ENCODE peak calls at places on chromosomes 6 and 20, in four cellular contexts. T is adrenal gland, X is WTC11, W is uterus. H is an unnamed sample.

GRCh38 chr6:143822584-143823024 is 20.5 kb upstream of the LTV1 start:
- DNase-seq in T (no peak), X (no peak), W (no peak), H (no peak)

GRCh38 chr6:47822856-47823554 is 41.2 kb downstream of the OPN5 start:
- DNase-seq in T (no peak), X (no peak), W (no peak), H (no peak)

GRCh38 chr6:135686784-135687301 is 164.7 kb upstream of the PDE7B start:
- DNase-seq in X (no peak), W (no peak), T (no peak), H (no peak)

GRCh38 chr6:125918681-125919566 is 37.6 kb upstream of the HINT3 start:
- DNase-seq in X (no peak), W (peak), T (peak), H (no peak)

GRCh38 chr20:507933-508332 is 35.7 kb downstream of the CSNK2A1 start:
- DNase-seq in X (no peak), T (no peak), W (no peak), H (no peak)

GRCh38 chr20:58661298-58662141 is 10.4 kb downstream of the STX16 start:
- DNase-seq in T (no peak), W (no peak), X (no peak), H (no peak)

GRCh38 chr6:134754013-134754690 is 195.7 kb downstream of the ALDH8A1 start:
- DNase-seq in T (no peak), X (no peak), W (no peak), H (no peak)

GRCh38 chr6:100116409-100117194 is 122.6 kb upstream of the MCHR2 start:
- DNase-seq in X (peak), W (no peak), T (peak), H (peak)

GRCh38 chr6:160238786-160239751 is 19.6 kb downstream of the SLC22A2 start:
- DNase-seq in X (no peak), W (no peak), T (peak), H (no peak)

GRCh38 chr6:13395272-13396237 is 67.2 kb upstream of the TBC1D7 start:
- DNase-seq in X (no peak), T (peak), W (peak), H (no peak)

GRCh38 chr20:58715709-58716475 is 23.3 kb downstream of the NPEPL1 start:
- DNase-seq in W (no peak), X (no peak), T (peak), H (no peak)

GRCh38 chr6:169789146-169789943 is 37.9 kb downstream of the ERMARD start:
- DNase-seq in W (no peak), X (no peak), T (peak), H (no peak)

GRCh38 chr6:42227173-42227850 is 9.7 kb upstream of the MRPS10 start:
- DNase-seq in T (no peak), W (no peak), X (no peak), H (no peak)

GRCh38 chr6:107818272-107818671 is 5.8 kb downstream of the SCML4 start:
- DNase-seq in W (no peak), T (no peak), X (no peak), H (no peak)

GRCh38 chr6:88048556-88048955 is 915 bp downstream of the SPACA1 start:
- DNase-seq in T (no peak), X (no peak), W (no peak), H (no peak)

GRCh38 chr6:31692886-31693285 is 10.2 kb downstream of the ABHD16A start:
- DNase-seq in W (no peak), X (no peak), T (no peak), H (no peak)

GRCh38 chr6:32148722-32149576 is 2.8 kb downstream of the PRRT1 start:
- DNase-seq in W (no peak), X (peak), T (peak), H (peak)

GRCh38 chr20:31707994-31708744 is 14.5 kb downstream of the BCL2L1 start:
- DNase-seq in X (peak), W (no peak), T (peak), H (no peak)

GRCh38 chr6:140434761-140435160 is 1060.3 kb upstream of the CITED2 start:
- DNase-seq in T (no peak), W (no peak), X (no peak), H (no peak)

GRCh38 chr6:52489881-52490280 is 69.7 kb downstream of the EFHC1 start:
- DNase-seq in T (no peak), W (no peak), X (no peak), H (no peak)

GRCh38 chr6:128807577-128807976 is 75.4 kb upstream of the LAMA2 start:
- DNase-seq in X (no peak), W (no peak), T (no peak), H (no peak)

GRCh38 chr6:90175627-90176538 is 120.8 kb downstream of the BACH2 start:
- DNase-seq in T (no peak), W (no peak), X (no peak), H (no peak)

GRCh38 chr20:44010162-44010704 is 95.6 kb downstream of the TOX2 start:
- DNase-seq in X (no peak), T (no peak), W (no peak), H (no peak)

GRCh38 chr6:2469428-2469827 is 224.0 kb upstream of the GMDS start:
- DNase-seq in T (no peak), W (no peak), X (no peak), H (no peak)

GRCh38 chr6:20575691-20576451 is 41.6 kb downstream of the CDKAL1 start:
- DNase-seq in W (no peak), X (no peak), T (no peak), H (peak)

GRCh38 chr6:56223995-56224394 is 23.4 kb downstream of the COL21A1 start:
- DNase-seq in X (no peak), T (no peak), W (peak), H (no peak)

GRCh38 chr6:32081168-32081624 is 27.9 kb downstream of the TNXB start:
- DNase-seq in X (no peak), T (peak), W (peak), H (no peak)

GRCh38 chr6:22071655-22072054 is 225.2 kb downstream of the PRL start:
- DNase-seq in T (peak), W (peak), X (peak), H (peak)

GRCh38 chr6:32637219-32637880 is at the start of gene HLA-DQA1:
- DNase-seq in W (no peak), T (no peak), X (no peak), H (no peak)

GRCh38 chr20:46000571-46001145 is 8.1 kb upstream of the MMP9 start:
- DNase-seq in T (no peak), W (no peak), X (peak), H (peak)

GRCh38 chr6:79538481-79538971 is 1.3 kb upstream of the LCA5 start:
- DNase-seq in T (no peak), X (no peak), W (no peak), H (no peak)

DNA sequence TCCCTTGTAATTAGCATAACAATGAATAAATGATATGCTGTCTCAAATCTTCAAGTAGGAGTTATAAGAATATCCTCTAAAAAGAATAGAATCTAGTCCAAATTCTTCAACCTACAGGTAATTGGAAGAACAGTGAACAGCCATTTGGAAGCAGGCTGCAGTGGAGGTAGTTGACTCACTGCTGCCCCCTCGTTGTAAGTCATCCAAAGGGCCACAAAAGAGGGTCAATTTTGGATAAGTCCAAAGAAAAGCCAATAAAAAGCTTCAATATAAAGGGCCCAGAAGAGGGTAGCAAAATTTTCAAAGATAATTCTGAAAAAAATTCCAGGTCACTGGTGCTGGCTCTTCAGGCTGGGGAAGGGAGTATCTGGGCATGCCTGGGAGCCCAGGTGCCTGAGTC is 60.8 kb upstream of the SSTR4 start:
- DNase-seq in W (no peak), X (peak), T (no peak), H (peak)
- TF ChIP-seq CTCF in W (no peak), X (peak), T (peak), H (peak)

GRCh38 chr20:63027425-63028389 is 20.9 kb upstream of the BHLHE23 start:
- DNase-seq in W (no peak), T (no peak), X (peak), H (no peak)
- TF ChIP-seq CTCF in W (no peak), T (no peak), X (no peak), H (no peak)

GRCh38 chr6:35731736-35732532 is 4.9 kb upstream of the ARMC12 start:
- DNase-seq in T (peak), X (peak), W (peak), H (peak)
- TF ChIP-seq CTCF in T (no peak), X (no peak), W (no peak), H (no peak)

DNA sequence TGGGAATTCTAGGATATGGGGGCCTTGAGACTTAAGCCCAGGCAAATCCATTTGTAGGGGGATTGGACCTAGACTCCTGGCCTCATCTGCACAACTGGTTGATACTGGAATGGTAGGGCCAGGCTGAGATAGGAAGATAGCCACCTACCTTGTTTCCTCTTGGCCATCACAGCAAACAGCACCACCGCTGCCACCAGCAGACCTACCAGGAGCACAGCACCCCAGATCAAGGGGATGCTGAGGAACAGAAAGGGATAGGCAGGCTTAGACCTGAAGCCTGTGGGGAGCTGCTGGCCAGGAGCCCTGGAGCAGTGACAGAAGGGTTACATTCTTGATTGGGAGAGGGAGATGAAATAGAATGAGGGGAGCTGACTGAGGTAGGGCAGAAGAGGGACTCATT is 3.5 kb downstream of the TREML1 start:
- DNase-seq in X (no peak), W (no peak), T (no peak), H (no peak)
- TF ChIP-seq CTCF in X (no peak), W (no peak), T (no peak), H (no peak)

DNA sequence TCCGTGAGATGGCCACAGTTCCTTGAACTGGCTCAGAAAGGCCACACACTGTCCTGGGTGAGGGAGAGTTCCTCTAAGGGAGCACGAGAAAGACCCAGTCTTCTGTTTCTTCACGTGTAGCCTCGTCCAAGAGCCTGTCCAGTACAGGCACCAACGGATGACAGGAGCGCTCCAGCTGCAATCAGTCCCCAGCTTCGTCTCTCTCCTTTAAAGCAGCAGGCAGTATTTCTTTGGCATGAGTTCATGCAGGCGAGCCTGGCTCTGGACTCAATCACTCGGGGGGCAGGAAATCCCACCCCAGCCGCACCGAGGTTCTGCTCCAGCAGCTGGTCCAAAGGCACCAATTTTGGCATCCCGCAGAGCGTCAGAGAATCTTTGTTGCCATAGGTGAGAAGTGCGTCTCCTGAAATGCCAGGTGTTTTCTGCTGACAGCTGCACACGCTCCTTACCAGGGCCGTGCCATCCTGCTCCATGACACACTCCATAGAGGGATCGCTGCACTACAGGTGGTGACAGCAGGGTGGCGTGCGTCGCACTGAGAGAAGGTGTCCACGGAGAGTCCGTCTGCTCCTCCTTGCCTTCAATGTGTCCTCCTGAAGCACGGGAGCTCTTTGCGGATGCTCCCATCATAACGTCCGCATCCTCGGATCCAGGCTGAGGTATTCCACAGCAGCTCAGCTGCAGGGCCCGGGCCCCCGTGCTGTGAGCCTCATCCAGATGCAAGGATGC is 59.6 kb upstream of the AFDN start:
- DNase-seq in W (no peak), T (no peak), X (no peak), H (no peak)
- TF ChIP-seq CTCF in W (no peak), T (no peak), X (no peak), H (no peak)

GRCh38 chr6:166418691-166419143 is 36.0 kb upstream of the MPC1 start:
- DNase-seq in X (no peak), W (no peak), T (no peak), H (no peak)

GRCh38 chr6:166419268-166419667 is 36.5 kb upstream of the MPC1 start:
- DNase-seq in T (no peak), W (no peak), X (no peak), H (no peak)

GRCh38 chr6:166422201-166422940 is 39.6 kb upstream of the MPC1 start:
- DNase-seq in X (no peak), W (no peak), T (no peak), H (no peak)

GRCh38 chr6:166419717-166420116 is 37.0 kb upstream of the MPC1 start:
- DNase-seq in T (no peak), W (no peak), X (no peak), H (no peak)

GRCh38 chr6:166420351-166420750 is 37.6 kb upstream of the MPC1 start:
- DNase-seq in X (no peak), W (no peak), T (no peak), H (no peak)
- TF ChIP-seq CTCF in X (no peak), W (peak), T (no peak), H (no peak)

GRCh38 chr6:38322123-38322522 is 317.6 kb downstream of the BTBD9 start:
- DNase-seq in T (no peak), X (no peak), W (no peak), H (no peak)

GRCh38 chr6:38320817-38321216 is 318.9 kb downstream of the BTBD9 start:
- DNase-seq in W (no peak), X (no peak), T (no peak), H (no peak)

GRCh38 chr6:38316099-38316868 is 323.4 kb downstream of the BTBD9 start:
- DNase-seq in X (no peak), T (no peak), W (no peak), H (no peak)

GRCh38 chr6:38319259-38320255 is 320.2 kb downstream of the BTBD9 start:
- DNase-seq in T (no peak), X (peak), W (no peak), H (no peak)
- TF ChIP-seq CTCF in T (no peak), X (no peak), W (no peak), H (no peak)

DNA sequence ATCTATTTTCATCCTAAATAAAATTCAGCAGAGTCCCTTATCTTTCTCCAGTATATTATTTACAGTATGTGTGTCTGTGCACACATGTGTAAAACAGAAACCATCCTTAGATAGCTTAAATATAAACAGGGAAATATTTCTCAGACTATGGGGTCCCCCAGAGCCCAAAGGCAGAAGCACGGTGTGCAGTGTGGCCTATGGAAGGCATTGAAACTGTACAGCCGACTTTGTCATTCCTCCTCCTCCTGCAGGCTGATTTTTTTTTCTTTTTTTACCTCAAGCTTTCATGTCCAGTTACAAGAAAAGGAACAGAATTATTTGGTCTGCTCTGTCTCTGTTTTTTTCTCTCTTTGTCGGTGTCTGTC is 31.9 kb upstream of the SLC35D3 start:
- DNase-seq in T (no peak), W (no peak), X (no peak), H (no peak)
- TF ChIP-seq CTCF in T (no peak), W (no peak), X (no peak), H (no peak)

GRCh38 chr20:35738410-35739179 is 3.5 kb downstream of the RBM39 start:
- DNase-seq in T (no peak), X (no peak), W (no peak), H (no peak)

GRCh38 chr20:35743693-35744491 is 1.8 kb upstream of the RBM39 start:
- DNase-seq in T (no peak), X (no peak), W (no peak), H (no peak)

GRCh38 chr20:35739294-35740163 is 2.5 kb downstream of the RBM39 start:
- DNase-seq in T (no peak), X (no peak), W (no peak), H (no peak)

GRCh38 chr20:35741892-35742740 is at the start of gene RBM39:
- DNase-seq in W (peak), X (peak), T (peak), H (peak)

DNA sequence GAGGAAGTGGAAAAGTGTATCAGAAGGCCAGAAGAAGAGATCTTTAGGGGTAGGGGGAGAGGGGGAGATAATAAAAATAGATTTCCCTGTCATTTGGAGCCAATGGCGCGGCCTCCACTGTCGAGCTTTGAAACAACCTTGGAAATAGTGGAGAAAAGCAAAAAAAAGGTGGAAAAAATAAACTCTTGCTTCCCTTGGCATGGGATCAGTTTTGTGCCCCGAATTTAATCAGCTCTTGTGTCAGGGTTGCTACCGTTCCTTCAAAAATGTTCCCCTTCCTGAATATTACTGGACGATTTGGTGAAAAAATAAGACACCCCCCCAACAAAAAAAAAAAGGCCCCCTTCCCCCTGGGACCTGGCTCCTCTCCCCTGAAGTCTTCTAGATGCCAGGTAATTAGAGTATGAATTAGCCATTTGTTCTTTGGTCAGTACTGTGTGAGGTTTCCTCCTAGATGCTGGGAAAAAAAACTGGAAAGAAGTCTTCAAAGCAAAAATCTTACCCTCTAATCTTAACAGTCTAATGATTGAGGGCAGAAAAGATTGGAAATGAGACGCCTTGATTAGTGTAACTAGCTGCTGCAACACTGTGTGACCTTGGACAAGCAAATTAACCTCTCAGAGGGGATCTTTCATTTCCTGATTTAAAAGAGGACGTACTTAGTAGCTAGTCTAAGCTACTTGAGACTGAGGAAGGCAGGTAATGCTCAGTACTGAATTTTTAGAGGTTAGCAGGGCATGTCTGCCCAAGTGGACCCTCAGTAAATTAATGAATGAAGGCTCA is 872 bp upstream of the RBM39 start:
- DNase-seq in W (no peak), T (no peak), X (no peak), H (no peak)
- TF ChIP-seq CTCF in W (no peak), T (no peak), X (no peak), H (no peak)

H was measured in endothelial cell.